ENCODE peak calls at places on chromosomes 12 and 14, in five cellular contexts. L is progenitor cell of endocrine pancreas, S is neural crest cell, C is AG10803, F is astrocyte. O is an unnamed sample.

GRCh38 chr12:131129839-131130238 is 176.1 kb downstream of the ADGRD1 start:
- DNase-seq in L (no peak), F (no peak), C (no peak), S (no peak), O (no peak)

GRCh38 chr12:109462868-109463692 is 14.0 kb downstream of the KCTD10 start:
- DNase-seq in F (peak; percentile 99), L (no peak), S (peak; percentile 21), C (peak; percentile 99), O (no peak)

GRCh38 chr12:127494961-127495915 is 771.7 kb upstream of the TMEM132C start:
- DNase-seq in C (no peak), F (no peak), L (no peak), S (no peak), O (no peak)

GRCh38 chr12:46452061-46452615 is 79.6 kb upstream of the SLC38A2 start:
- DNase-seq in S (no peak), F (peak; percentile 67), C (no peak), L (no peak), O (no peak)

GRCh38 chr14:26577711-26578110 is 20.1 kb downstream of the NOVA1 start:
- DNase-seq in L (no peak), F (no peak), C (no peak), S (no peak), O (no peak)

GRCh38 chr14:51093371-51094281 is 1.3 kb downstream of the TRIM9 start:
- DNase-seq in C (no peak), L (peak; percentile 22), S (peak; percentile 50), F (no peak), O (peak; percentile 70)

GRCh38 chr14:24381363-24382102 is 13.5 kb downstream of the NFATC4 start:
- DNase-seq in S (no peak), C (no peak), L (no peak), F (no peak), O (no peak)

GRCh38 chr12:54032627-54033100 is at the start of gene HOXC5:
- DNase-seq in C (peak; percentile 90), F (peak; percentile 4), S (peak; percentile 81), L (peak; percentile 85), O (peak; percentile 89)

GRCh38 chr12:10620078-10620779 is 6.8 kb upstream of the MAGOHB start:
- DNase-seq in C (no peak), S (no peak), L (no peak), F (no peak), O (no peak)

GRCh38 chr14:57405562-57405961 is 15.2 kb downstream of the NAA30 start:
- DNase-seq in S (no peak), L (no peak), C (no peak), F (no peak), O (no peak)

GRCh38 chr12:57272337-57273151 is 21.6 kb upstream of the STAC3 start:
- DNase-seq in C (peak; percentile 61), S (no peak), L (no peak), F (peak; percentile 38), O (no peak)

GRCh38 chr12:46825526-46826414 is at the start of gene SLC38A4:
- DNase-seq in L (peak; percentile 30), S (peak; percentile 20), F (peak; percentile 29), C (peak; percentile 64), O (no peak)

GRCh38 chr14:64811676-64812075 is 68.0 kb downstream of the SPTB start:
- DNase-seq in S (no peak), C (no peak), F (peak; percentile 57), L (no peak), O (no peak)

GRCh38 chr14:42804146-42804545 is 1197.5 kb downstream of the LRFN5 start:
- DNase-seq in L (no peak), S (no peak), F (no peak), C (no peak), O (no peak)

DNA sequence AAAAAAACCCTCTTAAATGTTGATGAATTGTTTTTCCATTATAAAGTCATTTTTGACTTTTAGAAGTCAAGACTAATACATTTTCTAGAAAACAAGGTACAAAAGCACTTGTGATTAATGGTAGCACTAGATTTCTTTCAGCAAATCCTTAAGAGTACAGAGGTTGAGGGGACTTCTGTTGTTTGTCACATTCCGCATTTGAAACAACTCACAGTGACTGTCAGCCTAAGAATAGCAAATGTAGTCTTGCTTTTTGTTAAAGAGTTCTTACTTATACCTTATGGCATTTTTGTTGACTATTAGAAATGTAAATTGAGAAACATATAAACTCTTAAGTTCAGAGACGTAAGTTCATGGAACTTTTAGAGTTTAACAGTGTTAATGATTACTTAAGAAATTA is 16.4 kb downstream of the YARS2 start:
- DNase-seq in F (no peak), L (no peak), S (no peak), C (no peak), O (no peak)
- TF ChIP-seq CTCF in F (no peak), L (no peak), S (no peak), C (no peak), O (no peak)

DNA sequence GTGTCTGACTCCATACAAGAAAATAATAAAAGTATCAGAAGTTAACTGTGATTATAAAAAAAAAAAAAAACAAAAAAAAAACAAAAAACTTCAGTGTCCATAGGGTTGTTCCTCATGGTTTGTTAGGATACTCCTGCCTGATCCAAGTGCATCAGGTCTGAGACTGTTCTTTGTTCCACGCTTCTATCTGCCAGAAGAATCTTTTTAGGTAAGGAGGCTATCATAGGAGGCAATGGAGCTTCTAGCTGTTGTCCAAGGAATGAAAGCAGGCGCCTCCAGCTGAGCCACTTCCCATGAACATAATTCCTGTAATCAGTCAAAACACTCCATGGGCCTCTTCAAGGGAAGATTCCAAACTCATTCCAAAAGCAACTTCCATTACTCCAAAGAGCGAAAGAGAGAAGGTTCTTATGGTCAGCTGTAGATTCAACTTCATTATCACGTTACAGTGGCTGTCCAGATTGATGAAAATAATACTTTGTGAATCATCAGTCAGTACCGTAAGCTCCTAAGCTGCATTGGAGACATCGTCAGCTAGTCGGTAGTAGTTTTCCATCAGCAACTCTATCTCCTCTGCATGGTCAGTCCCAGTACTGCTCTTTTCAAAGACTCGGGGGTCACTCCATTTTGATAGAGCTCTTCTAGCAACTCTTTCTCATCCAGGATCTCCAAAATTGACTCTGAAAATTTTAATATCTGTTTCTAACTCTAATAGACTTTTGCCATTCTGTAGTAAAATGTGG is 9.7 kb downstream of the TBC1D15 start:
- DNase-seq in F (no peak), L (no peak), C (no peak), S (no peak), O (no peak)
- TF ChIP-seq CTCF in F (no peak), L (no peak), C (no peak), S (no peak), O (no peak)

GRCh38 chr12:25253371-25254068 is 2.8 kb upstream of the KRAS start:
- DNase-seq in C (no peak), F (no peak), L (no peak), S (no peak), O (no peak)

GRCh38 chr12:25256826-25257225 is 6.1 kb upstream of the KRAS start:
- DNase-seq in F (no peak), C (no peak), L (no peak), S (no peak), O (no peak)

GRCh38 chr12:25252946-25253345 is 2.2 kb upstream of the KRAS start:
- DNase-seq in C (no peak), S (no peak), F (no peak), L (no peak), O (no peak)

GRCh38 chr12:25256005-25256404 is 5.3 kb upstream of the KRAS start:
- DNase-seq in C (no peak), F (no peak), L (no peak), S (no peak), O (no peak)

DNA sequence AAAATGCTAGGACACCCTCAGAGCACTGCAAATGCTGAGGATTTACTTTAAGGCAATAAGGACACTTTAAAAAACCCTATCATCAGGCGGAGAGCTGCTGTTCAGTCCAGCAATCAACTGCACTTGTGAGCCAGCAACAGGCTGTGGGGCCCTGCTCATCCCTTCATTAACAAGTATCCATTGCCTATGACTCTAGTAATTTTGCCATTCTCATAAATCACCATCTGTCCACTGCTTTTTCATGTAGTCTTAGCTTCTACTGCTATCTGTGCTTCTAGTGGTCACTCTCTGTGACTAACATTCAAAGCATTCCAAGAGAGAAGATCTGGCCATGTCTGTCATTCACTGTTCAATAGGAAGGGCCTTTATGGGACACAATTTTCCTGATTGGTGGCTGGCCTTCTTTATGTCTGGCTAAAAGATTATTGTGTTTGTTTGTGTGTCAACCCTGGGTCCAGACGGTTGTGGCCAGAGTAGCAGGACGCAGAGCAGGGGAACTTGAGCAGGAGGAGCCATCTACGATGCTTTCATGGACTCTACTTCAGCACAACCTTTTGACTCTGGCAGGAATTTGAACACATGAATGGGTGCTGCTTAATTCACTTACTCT is 3.6 kb upstream of the KRAS start:
- DNase-seq in L (no peak), F (peak; percentile 36), C (no peak), S (no peak), O (no peak)
- TF ChIP-seq CTCF in L (no peak), F (no peak), C (no peak), S (no peak), O (no peak)

GRCh38 chr12:77996670-77997069 is 166.0 kb downstream of the NAV3 start:
- DNase-seq in C (no peak), L (no peak), F (no peak), S (no peak), O (no peak)
- TF ChIP-seq CTCF in C (no peak), L (no peak), F (no peak), S (no peak), O (no peak)

O was measured in GM13976.